ENCODE peak calls at places on chromosomes 4 and X, in four cellular contexts. I is GM06990, H is heart right ventricle, B is occipital lobe. O is an unnamed sample.

GRCh38 chr4:25439913-25440477 is 62.9 kb downstream of the ANAPC4 start:
- DNase-seq in H (no peak), B (peak), I (no peak), O (peak)

GRCh38 chrX:69388526-69388925 is 115.6 kb upstream of the NALF2 start:
- DNase-seq in H (no peak), I (no peak), B (no peak), O (no peak)

GRCh38 chr4:94548571-94548970 is 96.8 kb downstream of the PDLIM5 start:
- DNase-seq in B (no peak), H (no peak), I (no peak), O (no peak)

GRCh38 chr4:80390178-80390577 is 54.6 kb downstream of the CFAP299 start:
- DNase-seq in I (no peak), H (no peak), B (no peak), O (no peak)

GRCh38 chr4:95091272-95091671 is 333.5 kb downstream of the BMPR1B start:
- DNase-seq in B (no peak), H (no peak), I (no peak), O (no peak)

GRCh38 chr4:77022581-77023133 is 53.1 kb downstream of the CCNI start:
- DNase-seq in I (no peak), B (no peak), H (no peak), O (no peak)

GRCh38 chr4:85024671-85025070 is 58.2 kb upstream of the WDFY3 start:
- DNase-seq in I (no peak), H (no peak), B (no peak), O (no peak)

GRCh38 chr4:140944539-140944938 is 188.4 kb upstream of the TBC1D9 start:
- DNase-seq in H (no peak), B (no peak), I (no peak), O (no peak)

GRCh38 chrX:50691820-50692219 is 122.2 kb downstream of the SHROOM4 start:
- DNase-seq in I (peak), H (no peak), B (no peak), O (peak)

GRCh38 chr4:48038666-48039065 is 22.1 kb downstream of the NIPAL1 start:
- DNase-seq in I (no peak), H (no peak), B (no peak), O (no peak)

GRCh38 chr4:71683309-71683708 is 100.6 kb downstream of the GC start:
- DNase-seq in I (no peak), B (no peak), H (no peak), O (no peak)

GRCh38 chr4:104494822-104495559 is at the start of gene CXXC4:
- DNase-seq in B (peak), H (peak), I (peak), O (peak)

GRCh38 chr4:138669479-138670165 is 346.0 kb upstream of the NOCT start:
- DNase-seq in B (no peak), I (no peak), H (no peak), O (no peak)

GRCh38 chr4:183746305-183747229 is 87.5 kb downstream of the TRAPPC11 start:
- DNase-seq in I (no peak), H (no peak), B (no peak), O (no peak)

GRCh38 chr4:18020671-18021469 is 685 bp downstream of the LCORL start:
- DNase-seq in H (peak), B (peak), I (peak), O (peak)

GRCh38 chr4:108337923-108338322 is 169.2 kb upstream of the LEF1 start:
- DNase-seq in B (no peak), H (no peak), I (no peak), O (no peak)

GRCh38 chr4:183035726-183036415 is 63.2 kb upstream of the WWC2 start:
- DNase-seq in I (no peak), H (no peak), B (no peak), O (no peak)

GRCh38 chr4:154743683-154744340 is at the start of gene LRAT:
- DNase-seq in I (no peak), B (no peak), H (peak), O (peak)

GRCh38 chr4:87530868-87531267 is 1.7 kb upstream of the SPARCL1 start:
- DNase-seq in H (peak), I (no peak), B (peak), O (peak)

GRCh38 chrX:135477576-135477975 is 42.9 kb upstream of the INTS6L start:
- DNase-seq in B (peak), I (no peak), H (peak), O (peak)

GRCh38 chr4:15577508-15577907 is 77.6 kb downstream of the FBXL5 start:
- DNase-seq in B (no peak), I (no peak), H (no peak), O (no peak)

GRCh38 chrX:47311857-47312774 is 58.3 kb upstream of the ZNF157 start:
- DNase-seq in H (no peak), B (no peak), I (peak), O (no peak)

GRCh38 chr4:7423391-7423790 is 11.3 kb downstream of the PSAPL1 start:
- DNase-seq in B (no peak), I (no peak), H (no peak), O (no peak)

GRCh38 chrX:7108995-7109634 is 38.4 kb upstream of the STS start:
- DNase-seq in B (no peak), H (no peak), I (no peak), O (no peak)

GRCh38 chr4:89403826-89404225 is 96.2 kb upstream of the GPRIN3 start:
- DNase-seq in I (no peak), H (no peak), B (no peak), O (no peak)

GRCh38 chr4:155085843-155086530 is 122.4 kb upstream of the NPY2R start:
- DNase-seq in I (no peak), H (no peak), B (no peak), O (no peak)

GRCh38 chr4:152578670-152579069 is 42.8 kb upstream of the FBXW7 start:
- DNase-seq in H (no peak), I (no peak), B (no peak), O (no peak)

GRCh38 chrX:138710866-138711331 is 618 bp downstream of the FGF13 start:
- DNase-seq in I (no peak), B (no peak), H (peak), O (no peak)

GRCh38 chr4:123631699-123632098 is 235.1 kb downstream of the SPRY1 start:
- DNase-seq in H (no peak), B (no peak), I (no peak), O (no peak)

GRCh38 chr4:107845721-107846120 is 21.0 kb downstream of the SGMS2 start:
- DNase-seq in H (no peak), B (no peak), I (no peak), O (no peak)

GRCh38 chr4:82561745-82562552 is at the start of gene TMEM150C:
- DNase-seq in H (peak), B (no peak), I (no peak), O (peak)

GRCh38 chr4:177921715-177922114 is 479.5 kb upstream of the AGA start:
- DNase-seq in H (no peak), I (no peak), B (no peak), O (no peak)

GRCh38 chrX:77446029-77446585 is 1.1 kb upstream of the FGF16 start:
- DNase-seq in B (no peak), H (peak), I (no peak), O (no peak)

GRCh38 chrX:44971674-44972073 is 98.7 kb downstream of the KDM6A start:
- DNase-seq in B (no peak), I (no peak), H (no peak), O (no peak)

O was measured in C1 segment of cervical spinal cord.